ENCODE peak calls at places on chromosomes 16 and 17, in eight cellular contexts. One of them, this sample, is unnamed. For H3K4me1, the result is how much of the 10 kb centered on the place peaks cover.

GRCh38 chr16:77967054-77968035 is 55.0 kb upstream of the CLEC3A start:
- DNase-seq in tibial artery: no peak
- DNase-seq in heart left ventricle: no peak
- DNase-seq in left ventricle myocardium inferior: no peak
- DNase-seq in ovary: no peak
- DNase-seq in psoas muscle: no peak
- DNase-seq in SK-N-SH: no peak
- DNase-seq in Panc1: no peak
- DNase-seq in this sample: no peak

GRCh38 chr17:36498155-36498554 is 11.7 kb downstream of the ZNHIT3 start:
- DNase-seq in tibial artery: peak
- DNase-seq in heart left ventricle: no peak
- DNase-seq in left ventricle myocardium inferior: no peak
- DNase-seq in ovary: no peak
- DNase-seq in psoas muscle: no peak
- DNase-seq in SK-N-SH: peak
- DNase-seq in Panc1: no peak
- DNase-seq in this sample: no peak

GRCh38 chr17:49193513-49194296 is 16.7 kb downstream of the GNGT2 start:
- DNase-seq in tibial artery: peak
- DNase-seq in heart left ventricle: no peak
- DNase-seq in left ventricle myocardium inferior: no peak
- DNase-seq in ovary: peak
- DNase-seq in psoas muscle: peak
- DNase-seq in SK-N-SH: peak
- DNase-seq in Panc1: peak
- DNase-seq in this sample: no peak

GRCh38 chr17:61247438-61247837 is 152.2 kb upstream of the TBX2 start:
- DNase-seq in tibial artery: no peak
- DNase-seq in heart left ventricle: no peak
- DNase-seq in left ventricle myocardium inferior: no peak
- DNase-seq in ovary: no peak
- DNase-seq in psoas muscle: no peak
- DNase-seq in SK-N-SH: no peak
- DNase-seq in Panc1: no peak
- DNase-seq in this sample: no peak

GRCh38 chr16:50815382-50815781 is 73.5 kb downstream of the CYLD start:
- DNase-seq in tibial artery: no peak
- DNase-seq in heart left ventricle: no peak
- DNase-seq in left ventricle myocardium inferior: no peak
- DNase-seq in ovary: no peak
- DNase-seq in psoas muscle: no peak
- DNase-seq in SK-N-SH: no peak
- DNase-seq in Panc1: no peak
- DNase-seq in this sample: no peak

GRCh38 chr16:4346205-4346781 is 4.8 kb downstream of the PAM16 start:
- DNase-seq in tibial artery: no peak
- DNase-seq in heart left ventricle: no peak
- DNase-seq in left ventricle myocardium inferior: no peak
- DNase-seq in ovary: no peak
- DNase-seq in psoas muscle: no peak
- DNase-seq in SK-N-SH: no peak
- DNase-seq in Panc1: no peak
- DNase-seq in this sample: no peak

GRCh38 chr16:9125658-9126492 is 34.4 kb downstream of the HAPSTR1 start:
- DNase-seq in tibial artery: no peak
- DNase-seq in heart left ventricle: no peak
- DNase-seq in left ventricle myocardium inferior: no peak
- DNase-seq in ovary: no peak
- DNase-seq in psoas muscle: no peak
- DNase-seq in SK-N-SH: no peak
- DNase-seq in Panc1: no peak
- DNase-seq in this sample: no peak

GRCh38 chr17:44084131-44084538 is 13.6 kb downstream of the G6PC3 start:
- DNase-seq in tibial artery: no peak
- DNase-seq in heart left ventricle: no peak
- DNase-seq in left ventricle myocardium inferior: no peak
- DNase-seq in ovary: no peak
- DNase-seq in psoas muscle: no peak
- DNase-seq in SK-N-SH: peak
- DNase-seq in Panc1: no peak
- DNase-seq in this sample: no peak

GRCh38 chr17:67353161-67353560 is 13.2 kb downstream of the PSMD12 start:
- DNase-seq in tibial artery: no peak
- DNase-seq in heart left ventricle: no peak
- DNase-seq in left ventricle myocardium inferior: no peak
- DNase-seq in ovary: no peak
- DNase-seq in psoas muscle: no peak
- DNase-seq in SK-N-SH: no peak
- DNase-seq in Panc1: no peak
- DNase-seq in this sample: no peak

GRCh38 chr16:70573451-70574121 is 50.0 kb downstream of the SF3B3 start:
- DNase-seq in tibial artery: no peak
- DNase-seq in heart left ventricle: no peak
- DNase-seq in left ventricle myocardium inferior: peak
- DNase-seq in ovary: peak
- DNase-seq in psoas muscle: no peak
- DNase-seq in SK-N-SH: no peak
- DNase-seq in Panc1: no peak
- DNase-seq in this sample: no peak

GRCh38 chr16:73214825-73215481 is 167.0 kb upstream of the ZFHX3 start:
- DNase-seq in tibial artery: no peak
- DNase-seq in heart left ventricle: no peak
- DNase-seq in left ventricle myocardium inferior: no peak
- DNase-seq in ovary: no peak
- DNase-seq in psoas muscle: no peak
- DNase-seq in SK-N-SH: no peak
- DNase-seq in Panc1: no peak
- DNase-seq in this sample: no peak

GRCh38 chr17:3685174-3685812 is 10.7 kb downstream of the P2RX5 start:
- DNase-seq in tibial artery: no peak
- DNase-seq in heart left ventricle: no peak
- DNase-seq in left ventricle myocardium inferior: no peak
- DNase-seq in ovary: no peak
- DNase-seq in psoas muscle: no peak
- DNase-seq in SK-N-SH: no peak
- DNase-seq in Panc1: no peak
- DNase-seq in this sample: no peak

GRCh38 chr17:80377798-80378197 is 37.2 kb upstream of the ENDOV start:
- DNase-seq in tibial artery: peak
- DNase-seq in heart left ventricle: no peak
- DNase-seq in left ventricle myocardium inferior: no peak
- DNase-seq in ovary: no peak
- DNase-seq in psoas muscle: no peak
- DNase-seq in SK-N-SH: no peak
- DNase-seq in Panc1: no peak
- DNase-seq in this sample: no peak

GRCh38 chr16:10521681-10522274 is 58.6 kb downstream of the EMP2 start:
- DNase-seq in tibial artery: peak
- DNase-seq in heart left ventricle: no peak
- DNase-seq in left ventricle myocardium inferior: no peak
- DNase-seq in ovary: peak
- DNase-seq in psoas muscle: peak
- DNase-seq in SK-N-SH: peak
- DNase-seq in Panc1: peak
- DNase-seq in this sample: no peak

GRCh38 chr17:20173091-20173490 is 163.9 kb downstream of the SPECC1 start:
- DNase-seq in tibial artery: no peak
- DNase-seq in heart left ventricle: no peak
- DNase-seq in left ventricle myocardium inferior: no peak
- DNase-seq in ovary: no peak
- DNase-seq in psoas muscle: no peak
- DNase-seq in SK-N-SH: no peak
- DNase-seq in Panc1: no peak
- DNase-seq in this sample: no peak

GRCh38 chr16:72996291-72997062 is 51.5 kb downstream of the ZFHX3 start:
- DNase-seq in tibial artery: peak
- DNase-seq in heart left ventricle: no peak
- DNase-seq in left ventricle myocardium inferior: no peak
- DNase-seq in ovary: no peak
- DNase-seq in psoas muscle: no peak
- DNase-seq in SK-N-SH: no peak
- DNase-seq in Panc1: no peak
- DNase-seq in this sample: no peak

GRCh38 chr17:16950488-16950887 is 21.4 kb downstream of the TNFRSF13B start:
- DNase-seq in tibial artery: no peak
- DNase-seq in heart left ventricle: no peak
- DNase-seq in left ventricle myocardium inferior: no peak
- DNase-seq in ovary: no peak
- DNase-seq in psoas muscle: peak
- DNase-seq in SK-N-SH: no peak
- DNase-seq in Panc1: no peak
- DNase-seq in this sample: no peak

GRCh38 chr17:78822552-78822951 is 18.1 kb downstream of the USP36 start:
- DNase-seq in tibial artery: no peak
- DNase-seq in heart left ventricle: no peak
- DNase-seq in left ventricle myocardium inferior: no peak
- DNase-seq in ovary: no peak
- DNase-seq in psoas muscle: peak
- DNase-seq in SK-N-SH: peak
- DNase-seq in Panc1: no peak
- DNase-seq in this sample: no peak

DNA sequence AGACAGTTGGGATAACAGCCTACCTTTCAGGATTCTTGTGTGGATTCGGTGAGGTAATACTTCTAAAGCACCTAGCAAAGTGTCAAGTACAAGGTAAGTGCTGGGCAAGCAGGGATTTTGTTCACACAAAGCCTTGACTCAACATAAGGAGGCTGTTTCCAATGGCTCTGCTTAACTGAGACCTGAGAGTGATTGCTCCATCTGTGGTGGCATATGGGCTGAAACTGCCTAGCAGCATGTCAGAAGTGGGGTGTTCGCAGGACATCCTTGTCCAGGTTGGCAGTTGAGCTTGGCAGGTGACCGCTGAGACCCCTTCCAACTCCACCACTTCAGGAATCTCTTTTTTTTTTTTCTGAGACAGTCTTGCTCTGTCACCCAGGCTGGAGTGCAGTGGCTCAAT is 19.8 kb downstream of the IL4R start:
- DNase-seq in tibial artery: no peak
- DNase-seq in heart left ventricle: no peak
- DNase-seq in left ventricle myocardium inferior: no peak
- DNase-seq in ovary: no peak
- DNase-seq in psoas muscle: no peak
- DNase-seq in SK-N-SH: no peak
- DNase-seq in Panc1: no peak
- DNase-seq in this sample: no peak
- H3K27ac ChIP-seq in tibial artery: peak
- H3K27ac ChIP-seq in heart left ventricle: no peak
- H3K27ac ChIP-seq in left ventricle myocardium inferior: peak
- H3K27ac ChIP-seq in ovary: no peak
- H3K27ac ChIP-seq in psoas muscle: no peak
- H3K27ac ChIP-seq in SK-N-SH: no peak
- H3K27ac ChIP-seq in Panc1: no peak
- H3K27ac ChIP-seq in this sample: no peak

DNA sequence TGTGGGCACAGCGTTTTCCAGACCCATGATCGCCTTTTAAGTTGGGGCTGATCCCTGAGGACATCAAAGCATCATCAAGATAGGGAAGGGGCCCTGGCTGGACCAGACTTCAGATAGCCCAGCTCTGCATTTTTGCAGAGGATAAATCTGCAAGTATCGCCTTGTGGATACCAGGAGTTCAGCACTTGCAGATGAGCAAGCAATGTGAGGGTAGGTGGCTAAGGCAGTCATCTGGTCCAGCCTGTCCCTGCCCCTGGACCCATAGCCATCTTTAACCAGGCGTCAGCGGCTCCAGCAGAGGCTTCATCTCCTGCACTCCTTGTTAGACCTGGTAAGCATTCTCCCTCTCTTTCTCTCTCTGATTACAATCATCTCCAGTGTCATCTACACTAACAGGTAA is 9.0 kb upstream of the MRPS23 start:
- DNase-seq in tibial artery: no peak
- DNase-seq in heart left ventricle: no peak
- DNase-seq in left ventricle myocardium inferior: no peak
- DNase-seq in ovary: no peak
- DNase-seq in psoas muscle: no peak
- DNase-seq in SK-N-SH: no peak
- DNase-seq in Panc1: no peak
- DNase-seq in this sample: no peak
- H3K4me1 ChIP-seq in tibial artery: under half
- H3K4me1 ChIP-seq in heart left ventricle: under half
- H3K4me1 ChIP-seq in left ventricle myocardium inferior: half or more
- H3K4me1 ChIP-seq in ovary: under half
- H3K4me1 ChIP-seq in psoas muscle: half or more
- H3K4me1 ChIP-seq in SK-N-SH: under half
- H3K4me1 ChIP-seq in Panc1: half or more
- H3K4me1 ChIP-seq in this sample: under half

DNA sequence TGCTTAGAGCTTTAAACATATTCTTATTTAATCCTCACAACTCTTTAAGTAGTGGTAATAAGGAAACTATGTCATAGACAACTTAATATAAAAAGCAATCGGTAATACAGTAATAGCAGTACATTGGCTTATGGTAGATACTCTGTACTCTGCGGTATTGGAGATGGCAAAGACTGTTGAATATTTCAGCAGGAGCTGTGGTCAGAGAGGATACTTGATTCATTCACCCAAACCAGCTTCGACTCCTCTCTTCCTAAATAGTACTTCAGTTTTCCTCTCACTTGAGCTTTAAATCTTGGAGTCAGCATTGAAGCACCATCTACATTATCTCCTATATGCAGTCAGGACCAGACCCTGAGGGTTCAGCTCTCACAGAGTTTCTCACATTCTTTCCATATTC is 169.3 kb downstream of the CYB561 start:
- DNase-seq in tibial artery: no peak
- DNase-seq in heart left ventricle: no peak
- DNase-seq in left ventricle myocardium inferior: no peak
- DNase-seq in ovary: no peak
- DNase-seq in psoas muscle: no peak
- DNase-seq in SK-N-SH: no peak
- DNase-seq in Panc1: no peak
- DNase-seq in this sample: no peak
- H3K4me3 ChIP-seq in tibial artery: no peak
- H3K4me3 ChIP-seq in heart left ventricle: no peak
- H3K4me3 ChIP-seq in left ventricle myocardium inferior: no peak
- H3K4me3 ChIP-seq in ovary: no peak
- H3K4me3 ChIP-seq in psoas muscle: no peak
- H3K4me3 ChIP-seq in SK-N-SH: no peak
- H3K4me3 ChIP-seq in Panc1: no peak
- H3K4me3 ChIP-seq in this sample: no peak

GRCh38 chr16:49696414-49697101 is 159.4 kb downstream of the ZNF423 start:
- DNase-seq in tibial artery: no peak
- DNase-seq in heart left ventricle: no peak
- DNase-seq in left ventricle myocardium inferior: no peak
- DNase-seq in ovary: no peak
- DNase-seq in psoas muscle: no peak
- DNase-seq in SK-N-SH: peak
- DNase-seq in Panc1: no peak
- DNase-seq in this sample: no peak
- H3K27ac ChIP-seq in tibial artery: no peak
- H3K27ac ChIP-seq in heart left ventricle: no peak
- H3K27ac ChIP-seq in left ventricle myocardium inferior: no peak
- H3K27ac ChIP-seq in ovary: no peak
- H3K27ac ChIP-seq in psoas muscle: no peak
- H3K27ac ChIP-seq in SK-N-SH: peak
- H3K27ac ChIP-seq in Panc1: no peak
- H3K27ac ChIP-seq in this sample: no peak

GRCh38 chr17:35086164-35086563 is 22.7 kb upstream of the RFFL start:
- DNase-seq in tibial artery: no peak
- DNase-seq in heart left ventricle: no peak
- DNase-seq in left ventricle myocardium inferior: no peak
- DNase-seq in ovary: no peak
- DNase-seq in psoas muscle: no peak
- DNase-seq in SK-N-SH: no peak
- DNase-seq in Panc1: no peak
- DNase-seq in this sample: no peak
- H3K4me1 ChIP-seq in tibial artery: under half
- H3K4me1 ChIP-seq in heart left ventricle: under half
- H3K4me1 ChIP-seq in left ventricle myocardium inferior: under half
- H3K4me1 ChIP-seq in ovary: under half
- H3K4me1 ChIP-seq in psoas muscle: under half
- H3K4me1 ChIP-seq in SK-N-SH: under half
- H3K4me1 ChIP-seq in Panc1: under half
- H3K4me1 ChIP-seq in this sample: under half

This sample was measured in thoracic aorta.